ENCODE peak calls at places on chromosomes 13 and 19, in nine cellular contexts. P, J, W, B, Y, O, S, T and I are unnamed samples.

GRCh38 chr19:58054792-58055482 is 4.1 kb upstream of the ZNF135 start:
- DNase-seq in W (peak; percentile 12), P (no peak), T (no peak), J (peak; percentile 19), Y (no peak), O (no peak), B (peak; percentile 58), S (peak; percentile 29), I (peak; percentile 12)

GRCh38 chr13:71021810-71022422 is 845.1 kb downstream of the DACH1 start:
- DNase-seq in O (no peak), B (no peak), W (no peak), P (no peak), T (no peak), J (no peak), Y (no peak), S (no peak), I (no peak)

GRCh38 chr13:51324714-51325440 is 14.6 kb upstream of the SERPINE3 start:
- DNase-seq in P (no peak), T (no peak), O (no peak), S (peak; percentile 47), B (no peak), J (no peak), Y (no peak), W (no peak), I (no peak)

GRCh38 chr13:46170687-46171086 is 11.3 kb downstream of the LCP1 start:
- DNase-seq in W (no peak), B (peak; percentile 31), J (peak; percentile 51), O (no peak), S (no peak), T (no peak), Y (no peak), P (no peak), I (peak; percentile 51)

GRCh38 chr13:109160887-109161669 is 531.7 kb downstream of the MYO16 start:
- DNase-seq in S (no peak), O (no peak), W (no peak), B (no peak), T (no peak), P (no peak), Y (no peak), J (no peak), I (no peak)

GRCh38 chr13:40230833-40231266 is 435.6 kb downstream of the FOXO1 start:
- DNase-seq in J (peak; percentile 85), W (peak; percentile 68), B (peak; percentile 69), O (no peak), S (no peak), Y (no peak), P (no peak), T (no peak), I (peak; percentile 74)

GRCh38 chr13:25469179-25469545 is 97.4 kb downstream of the ATP8A2 start:
- DNase-seq in W (no peak), O (no peak), S (no peak), J (no peak), B (peak; percentile 9), Y (no peak), P (no peak), T (no peak), I (no peak)

GRCh38 chr19:19530423-19530804 is 1.7 kb downstream of the YJEFN3 start:
- DNase-seq in P (no peak), B (peak; percentile 60), J (peak; percentile 28), W (no peak), Y (no peak), O (no peak), T (no peak), S (no peak), I (peak; percentile 32)

GRCh38 chr19:45446295-45446694 is 21.5 kb upstream of the FOSB start:
- DNase-seq in T (no peak), P (no peak), O (no peak), J (peak; percentile 67), B (peak; percentile 63), S (peak; percentile 49), W (no peak), Y (no peak), I (peak; percentile 71)

GRCh38 chr19:16039545-16039944 is 36.8 kb upstream of the TPM4 start:
- DNase-seq in O (no peak), Y (no peak), W (no peak), S (no peak), P (no peak), T (no peak), J (no peak), B (no peak), I (no peak)

GRCh38 chr13:44815507-44816074 is 173.7 kb downstream of the NUFIP1 start:
- DNase-seq in Y (peak; percentile 90), S (peak; percentile 41), P (peak; percentile 88), B (peak; percentile 96), T (no peak), W (peak; percentile 96), O (peak; percentile 89), J (peak; percentile 96), I (peak; percentile 98)

GRCh38 chr13:91056746-91057145 is 290.7 kb upstream of the MIR17HG start:
- DNase-seq in W (no peak), P (no peak), Y (no peak), O (no peak), J (no peak), S (no peak), T (no peak), B (no peak), I (no peak)

GRCh38 chr13:29749401-29750177 is 100.8 kb downstream of the UBL3 start:
- DNase-seq in J (no peak), T (no peak), S (no peak), W (peak; percentile 44), Y (no peak), O (no peak), B (no peak), P (no peak), I (peak; percentile 4)

GRCh38 chr19:45638930-45639729 is at the start of gene EML2:
- DNase-seq in J (peak; percentile 38), P (no peak), T (peak; percentile 60), Y (no peak), S (peak; percentile 94), W (no peak), B (peak; percentile 56), O (no peak), I (no peak)

GRCh38 chr19:900302-901111 is 7.2 kb downstream of the RNU6-9 start:
- DNase-seq in O (no peak), P (no peak), Y (no peak), B (no peak), J (no peak), T (peak; percentile 49), S (no peak), W (no peak), I (no peak)

GRCh38 chr13:26476111-26476743 is 81.3 kb upstream of the WASF3 start:
- DNase-seq in T (peak; percentile 82), S (peak; percentile 52), J (no peak), P (no peak), B (peak; percentile 36), W (peak; percentile 38), Y (no peak), O (no peak), I (peak; percentile 32)

GRCh38 chr19:41936961-41937360 is 8.7 kb upstream of the ERFL start:
- DNase-seq in O (no peak), S (no peak), W (no peak), B (no peak), P (no peak), T (no peak), J (no peak), Y (no peak), I (no peak)

GRCh38 chr19:41939861-41940442 is 11.7 kb upstream of the ERFL start:
- DNase-seq in S (peak; percentile 62), P (no peak), W (no peak), O (no peak), B (peak; percentile 38), Y (no peak), T (no peak), J (no peak), I (no peak)

GRCh38 chr19:41937525-41937924 is 9.3 kb upstream of the ERFL start:
- DNase-seq in J (no peak), P (no peak), W (no peak), B (no peak), O (no peak), S (no peak), T (no peak), Y (no peak), I (no peak)

GRCh38 chr19:41936416-41936850 is 8.2 kb upstream of the ERFL start:
- DNase-seq in P (no peak), B (no peak), T (no peak), W (no peak), S (no peak), J (no peak), O (no peak), Y (no peak), I (no peak)

DNA sequence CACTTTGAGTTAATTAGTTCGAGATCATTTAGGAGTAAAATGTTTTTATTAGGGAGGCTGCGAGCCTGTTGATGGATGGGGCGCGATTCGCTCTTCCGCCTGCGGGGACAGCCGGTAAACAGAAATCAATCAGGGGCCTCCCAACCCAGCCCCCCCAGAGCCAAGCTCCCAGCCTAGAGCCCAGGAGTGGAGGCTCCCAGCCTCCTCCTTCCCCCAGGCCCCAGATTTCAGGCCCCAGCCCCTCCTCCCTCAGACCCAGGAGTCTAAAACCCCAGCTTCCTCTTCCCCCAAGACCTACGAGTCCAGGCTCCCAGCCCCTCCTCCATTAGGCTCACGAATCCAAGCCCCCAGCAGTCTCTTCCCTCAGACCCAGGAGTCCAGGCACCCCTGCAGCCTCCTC is 9.7 kb upstream of the ERFL start:
- DNase-seq in T (no peak), O (no peak), Y (no peak), J (no peak), B (no peak), W (no peak), P (no peak), S (no peak), I (no peak)
- H3K4me3 ChIP-seq in T (no peak overlapping the region), O (no peak overlapping the region), Y (no peak overlapping the region), J (no peak overlapping the region), B (no peak overlapping the region), W (no peak overlapping the region), P (no peak overlapping the region), S (no peak overlapping the region), I (no peak overlapping the region)

GRCh38 chr19:48739835-48740704 is at the start of gene RASIP1:
- DNase-seq in B (no peak), T (peak; percentile 75), S (peak; percentile 11), Y (no peak), J (no peak), P (no peak), W (no peak), O (no peak), I (no peak)
- H3K4me3 ChIP-seq in B (no peak within 1 kb of the TSS), T (peak within 1 kb of the TSS; percentile 68), S (peak within 1 kb of the TSS; percentile 70), Y (no peak within 1 kb of the TSS), J (no peak within 1 kb of the TSS), P (no peak within 1 kb of the TSS), W (no peak within 1 kb of the TSS), O (peak within 1 kb of the TSS; percentile 41), I (no peak within 1 kb of the TSS)

GRCh38 chr13:35854286-35854685 is 276.9 kb downstream of the DCLK1 start:
- DNase-seq in O (no peak), J (no peak), P (no peak), Y (no peak), T (no peak), W (no peak), S (no peak), B (no peak), I (no peak)
- H3K4me3 ChIP-seq in O (no peak overlapping the region), J (no peak overlapping the region), P (no peak overlapping the region), Y (no peak overlapping the region), T (no peak overlapping the region), W (no peak overlapping the region), S (no peak overlapping the region), B (no peak overlapping the region), I (no peak overlapping the region)

DNA sequence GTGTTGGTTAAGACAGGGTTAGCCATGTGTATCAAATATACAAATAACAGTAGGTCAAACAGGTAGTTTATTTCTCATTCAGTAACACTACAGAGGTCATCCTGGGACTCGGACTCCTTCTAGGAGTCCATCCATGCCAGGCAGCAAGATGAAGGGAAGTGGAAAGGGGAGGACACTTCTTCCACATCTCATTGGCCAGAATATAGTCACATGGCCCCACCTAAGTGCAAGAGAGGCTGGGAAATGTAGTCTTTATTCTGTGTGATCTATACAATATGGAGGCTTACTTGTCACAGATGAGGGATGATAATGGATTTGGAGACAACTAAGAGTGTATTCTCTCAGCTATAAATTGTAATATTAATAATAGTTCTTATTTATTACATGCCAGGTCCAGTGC is 31.1 kb downstream of the RDH8 start:
- DNase-seq in T (no peak), B (no peak), O (no peak), S (no peak), Y (no peak), P (no peak), W (no peak), J (no peak), I (no peak)
- H3K4me3 ChIP-seq in T (no peak overlapping the region), B (no peak overlapping the region), O (no peak overlapping the region), S (no peak overlapping the region), Y (no peak overlapping the region), P (no peak overlapping the region), W (no peak overlapping the region), J (no peak overlapping the region), I (no peak overlapping the region)